ENCODE peak calls at places on chromosome 15, in six cellular contexts. One of them, this sample, is unnamed.

GRCh38 chr15:41495736-41496599 is 2.3 kb downstream of the ITPKA start:
- DNase-seq in substantia nigra: no peak
- DNase-seq in nephron progenitor cell: peak
- DNase-seq in brain microvascular endothelial cell: no peak
- DNase-seq in left cardiac atrium: no peak
- DNase-seq in left lobe of liver: peak
- DNase-seq in this sample: no peak

GRCh38 chr15:77187751-77188464 is 117.0 kb upstream of the TSPAN3 start:
- DNase-seq in nephron progenitor cell: no peak
- DNase-seq in left lobe of liver: no peak
- DNase-seq in substantia nigra: peak
- DNase-seq in left cardiac atrium: peak
- DNase-seq in brain microvascular endothelial cell: peak
- DNase-seq in this sample: no peak

GRCh38 chr15:83565553-83566159 is 88.3 kb upstream of the ADAMTSL3 start:
- DNase-seq in brain microvascular endothelial cell: peak
- DNase-seq in left lobe of liver: no peak
- DNase-seq in substantia nigra: no peak
- DNase-seq in left cardiac atrium: no peak
- DNase-seq in nephron progenitor cell: peak
- DNase-seq in this sample: no peak

GRCh38 chr15:98799461-98799971 is 151.2 kb downstream of the IGF1R start:
- DNase-seq in substantia nigra: no peak
- DNase-seq in left lobe of liver: no peak
- DNase-seq in brain microvascular endothelial cell: no peak
- DNase-seq in left cardiac atrium: no peak
- DNase-seq in nephron progenitor cell: peak
- DNase-seq in this sample: no peak

GRCh38 chr15:98727115-98728040 is 79.0 kb downstream of the IGF1R start:
- DNase-seq in nephron progenitor cell: peak
- DNase-seq in substantia nigra: peak
- DNase-seq in left cardiac atrium: peak
- DNase-seq in left lobe of liver: peak
- DNase-seq in brain microvascular endothelial cell: peak
- DNase-seq in this sample: peak

GRCh38 chr15:70753101-70753829 is 10.1 kb downstream of the UACA start:
- DNase-seq in left cardiac atrium: no peak
- DNase-seq in left lobe of liver: no peak
- DNase-seq in brain microvascular endothelial cell: no peak
- DNase-seq in substantia nigra: no peak
- DNase-seq in nephron progenitor cell: no peak
- DNase-seq in this sample: no peak

GRCh38 chr15:34987182-34987488 is 952 bp downstream of the ZNF770 start:
- DNase-seq in left lobe of liver: no peak
- DNase-seq in left cardiac atrium: no peak
- DNase-seq in substantia nigra: no peak
- DNase-seq in brain microvascular endothelial cell: no peak
- DNase-seq in nephron progenitor cell: no peak
- DNase-seq in this sample: no peak

GRCh38 chr15:89196994-89197393 is 24.4 kb downstream of the RLBP1 start:
- DNase-seq in substantia nigra: no peak
- DNase-seq in nephron progenitor cell: no peak
- DNase-seq in brain microvascular endothelial cell: no peak
- DNase-seq in left cardiac atrium: no peak
- DNase-seq in left lobe of liver: no peak
- DNase-seq in this sample: no peak

GRCh38 chr15:69760263-69760855 is 307.7 kb downstream of the RPLP1 start:
- DNase-seq in left lobe of liver: no peak
- DNase-seq in nephron progenitor cell: no peak
- DNase-seq in left cardiac atrium: no peak
- DNase-seq in brain microvascular endothelial cell: peak
- DNase-seq in substantia nigra: no peak
- DNase-seq in this sample: no peak

GRCh38 chr15:76062282-76062681 is 2.5 kb downstream of the TMEM266 start:
- DNase-seq in left cardiac atrium: no peak
- DNase-seq in nephron progenitor cell: no peak
- DNase-seq in substantia nigra: no peak
- DNase-seq in brain microvascular endothelial cell: no peak
- DNase-seq in left lobe of liver: no peak
- DNase-seq in this sample: no peak

GRCh38 chr15:65249641-65250040 is 37.0 kb downstream of the PARP16 start:
- DNase-seq in left lobe of liver: no peak
- DNase-seq in nephron progenitor cell: no peak
- DNase-seq in brain microvascular endothelial cell: no peak
- DNase-seq in left cardiac atrium: no peak
- DNase-seq in substantia nigra: no peak
- DNase-seq in this sample: no peak

GRCh38 chr15:27358751-27359434 is 387.9 kb downstream of the GABRG3 start:
- DNase-seq in left cardiac atrium: peak
- DNase-seq in substantia nigra: peak
- DNase-seq in left lobe of liver: no peak
- DNase-seq in nephron progenitor cell: peak
- DNase-seq in brain microvascular endothelial cell: no peak
- DNase-seq in this sample: no peak

GRCh38 chr15:48307586-48307985 is 23.6 kb upstream of the DUT start:
- DNase-seq in left lobe of liver: no peak
- DNase-seq in nephron progenitor cell: no peak
- DNase-seq in left cardiac atrium: no peak
- DNase-seq in substantia nigra: no peak
- DNase-seq in brain microvascular endothelial cell: peak
- DNase-seq in this sample: no peak

GRCh38 chr15:60353245-60353940 is 44.4 kb downstream of the ANXA2 start:
- DNase-seq in left lobe of liver: no peak
- DNase-seq in brain microvascular endothelial cell: no peak
- DNase-seq in nephron progenitor cell: no peak
- DNase-seq in substantia nigra: no peak
- DNase-seq in left cardiac atrium: no peak
- DNase-seq in this sample: no peak

GRCh38 chr15:67551207-67551743 is 8.8 kb downstream of the MAP2K5 start:
- DNase-seq in substantia nigra: no peak
- DNase-seq in brain microvascular endothelial cell: no peak
- DNase-seq in nephron progenitor cell: no peak
- DNase-seq in left cardiac atrium: no peak
- DNase-seq in left lobe of liver: no peak
- DNase-seq in this sample: no peak

GRCh38 chr15:46277994-46278885 is 643.4 kb downstream of the SQOR start:
- DNase-seq in left lobe of liver: no peak
- DNase-seq in brain microvascular endothelial cell: no peak
- DNase-seq in substantia nigra: no peak
- DNase-seq in nephron progenitor cell: no peak
- DNase-seq in left cardiac atrium: no peak
- DNase-seq in this sample: no peak